ENCODE peak calls at places on chromosome 5, in seven cellular contexts. T is naive thymus-derived CD4-positive, alpha-beta T cell; X is K562; R is vagina; U is IMR-90; D is OCI-LY7; L is pancreas. F is an unnamed sample.

GRCh38 chr5:17401509-17402290 is 96.3 kb upstream of the TAF11L2 start:
- DNase-seq in T (no peak), X (no peak), R (no peak), U (no peak), D (no peak), L (no peak), F (no peak)

GRCh38 chr5:143560378-143560777 is 156.9 kb upstream of the NR3C1 start:
- DNase-seq in T (no peak), X (no peak), R (no peak), U (no peak), D (no peak), L (no peak), F (no peak)

GRCh38 chr5:157366741-157367684 is 93.0 kb upstream of the NIPAL4 start:
- DNase-seq in T (no peak), X (peak), R (no peak), U (peak), D (peak), L (no peak), F (no peak)

GRCh38 chr5:53017383-53017782 is 28.2 kb downstream of the ITGA2 start:
- DNase-seq in T (no peak), X (no peak), R (no peak), U (no peak), D (no peak), L (no peak), F (no peak)

GRCh38 chr5:157563373-157564148 is 12.0 kb downstream of the ADAM19 start:
- DNase-seq in T (no peak), X (no peak), R (no peak), U (peak), D (no peak), L (no peak), F (no peak)

GRCh38 chr5:168362097-168362885 is 70.8 kb downstream of the WWC1 start:
- DNase-seq in T (no peak), X (no peak), R (no peak), U (no peak), D (no peak), L (no peak), F (no peak)

GRCh38 chr5:45038366-45038987 is 229.7 kb downstream of the MRPS30 start:
- DNase-seq in T (no peak), X (peak), R (no peak), U (peak), D (peak), L (no peak), F (no peak)

GRCh38 chr5:119578937-119579336 is 50.4 kb upstream of the FAM170A start:
- DNase-seq in T (no peak), X (peak), R (no peak), U (peak), D (peak), L (no peak), F (no peak)

GRCh38 chr5:175746851-175747250 is 89.0 kb downstream of the HRH2 start:
- DNase-seq in T (no peak), X (no peak), R (peak), U (peak), D (no peak), L (no peak), F (no peak)

GRCh38 chr5:168585119-168585912 is 6.1 kb upstream of the PANK3 start:
- DNase-seq in T (no peak), X (no peak), R (no peak), U (no peak), D (no peak), L (no peak), F (no peak)

GRCh38 chr5:129243058-129243457 is 148.5 kb downstream of the ISOC1 start:
- DNase-seq in T (no peak), X (no peak), R (no peak), U (no peak), D (no peak), L (no peak), F (no peak)

GRCh38 chr5:99104538-99105132 is 175.8 kb upstream of the CHD1 start:
- DNase-seq in T (no peak), X (peak), R (no peak), U (peak), D (peak), L (no peak), F (no peak)

GRCh38 chr5:99059685-99060084 is 130.9 kb upstream of the CHD1 start:
- DNase-seq in T (no peak), X (no peak), R (no peak), U (no peak), D (peak), L (no peak), F (no peak)

GRCh38 chr5:156623381-156624040 is 226.6 kb upstream of the PPP1R2B start:
- DNase-seq in T (no peak), X (no peak), R (no peak), U (no peak), D (no peak), L (no peak), F (no peak)

GRCh38 chr5:125058185-125058826 is 311.9 kb upstream of the ZNF608 start:
- DNase-seq in T (no peak), X (no peak), R (no peak), U (peak), D (no peak), L (no peak), F (no peak)

GRCh38 chr5:1720396-1721110 is 79.1 kb downstream of the MRPL36 start:
- DNase-seq in T (no peak), X (no peak), R (peak), U (no peak), D (no peak), L (no peak), F (no peak)

GRCh38 chr5:66829826-66830225 is 233.6 kb downstream of the MAST4 start:
- DNase-seq in T (no peak), X (no peak), R (no peak), U (peak), D (no peak), L (no peak), F (no peak)

GRCh38 chr5:13536921-13537320 is 407.6 kb downstream of the DNAH5 start:
- DNase-seq in T (no peak), X (no peak), R (no peak), U (peak), D (no peak), L (no peak), F (no peak)

GRCh38 chr5:175745212-175745611 is 87.3 kb downstream of the HRH2 start:
- DNase-seq in T (no peak), X (no peak), R (peak), U (no peak), D (no peak), L (no peak), F (no peak)

GRCh38 chr5:132012385-132013005 is 1.0 kb upstream of the ACSL6 start:
- DNase-seq in T (no peak), X (peak), R (no peak), U (peak), D (no peak), L (peak), F (no peak)

GRCh38 chr5:4142842-4143241 is 547.2 kb downstream of the IRX1 start:
- DNase-seq in T (no peak), X (no peak), R (no peak), U (no peak), D (no peak), L (no peak), F (no peak)

GRCh38 chr5:110258460-110258859 is 468.0 kb downstream of the TMEM232 start:
- DNase-seq in T (no peak), X (no peak), R (no peak), U (no peak), D (no peak), L (no peak), F (no peak)

GRCh38 chr5:175750476-175751080 is 92.7 kb downstream of the HRH2 start:
- DNase-seq in T (no peak), X (no peak), R (peak), U (no peak), D (no peak), L (no peak), F (no peak)

GRCh38 chr5:72387985-72388384 is 67.8 kb downstream of the PTCD2 start:
- DNase-seq in T (no peak), X (no peak), R (no peak), U (peak), D (no peak), L (no peak), F (no peak)

GRCh38 chr5:175517824-175518450 is 39.6 kb downstream of the SFXN1 start:
- DNase-seq in T (peak), X (peak), R (no peak), U (peak), D (no peak), L (no peak), F (peak)

GRCh38 chr5:103389362-103389761 is 130.8 kb downstream of the MACIR start:
- DNase-seq in T (no peak), X (no peak), R (no peak), U (no peak), D (no peak), L (no peak), F (no peak)

GRCh38 chr5:177447066-177447610 is 524 bp downstream of the PRR7 start:
- DNase-seq in T (peak), X (peak), R (no peak), U (peak), D (peak), L (peak), F (peak)

DNA sequence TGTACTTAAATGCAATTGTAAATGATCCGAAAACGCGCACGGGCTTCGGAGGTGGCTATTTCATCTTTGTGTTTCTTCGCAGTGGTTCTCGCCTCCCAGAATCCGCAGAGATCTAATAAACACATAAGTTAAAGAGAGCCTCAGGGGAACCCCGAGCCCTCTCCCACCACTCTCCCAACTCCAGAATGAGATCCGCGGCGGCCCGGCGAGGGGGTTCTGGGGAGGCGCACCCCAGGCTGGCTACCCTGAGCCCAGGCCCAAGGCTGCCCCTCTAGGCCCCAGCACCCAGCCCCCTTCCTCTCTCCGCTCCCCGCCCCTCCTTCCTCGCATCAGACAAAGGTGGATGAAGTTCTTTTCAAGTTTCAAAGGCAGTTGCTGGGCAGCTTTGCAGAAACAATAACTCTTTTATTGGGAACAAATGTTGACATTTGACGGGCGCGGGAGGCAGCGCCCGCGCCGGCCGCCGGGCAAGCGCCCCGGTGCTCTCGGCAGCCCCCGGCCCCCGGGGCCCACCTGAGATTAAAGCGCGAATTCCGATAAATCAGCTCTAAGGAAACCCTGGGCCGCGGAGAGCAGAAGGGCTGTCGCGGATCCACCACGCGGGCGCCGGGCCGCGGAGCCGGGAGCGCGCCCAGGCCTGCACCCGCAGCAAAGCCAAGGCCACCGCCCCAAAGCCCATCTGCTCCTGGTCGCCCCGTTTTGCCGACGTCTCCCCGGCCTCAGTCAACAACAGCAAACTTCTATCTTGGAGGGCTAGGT is 8.4 kb downstream of the IRX2 start:
- DNase-seq in T (no peak), X (no peak), R (peak), U (no peak), D (no peak), L (no peak), F (no peak)
- H3K27ac ChIP-seq in T (no peak), X (no peak), R (no peak), U (no peak), D (no peak), L (no peak), F (no peak)

GRCh38 chr5:113162770-113163169 is 186.2 kb downstream of the DCP2 start:
- DNase-seq in T (no peak), X (no peak), R (no peak), U (peak), D (no peak), L (no peak), F (no peak)

GRCh38 chr5:113164016-113164415 is 187.4 kb downstream of the DCP2 start:
- DNase-seq in T (no peak), X (no peak), R (no peak), U (no peak), D (no peak), L (no peak), F (no peak)

GRCh38 chr5:113163328-113163727 is 186.7 kb downstream of the DCP2 start:
- DNase-seq in T (no peak), X (no peak), R (no peak), U (peak), D (no peak), L (no peak), F (no peak)

GRCh38 chr5:113162208-113162607 is 185.6 kb downstream of the DCP2 start:
- DNase-seq in T (no peak), X (no peak), R (no peak), U (no peak), D (no peak), L (no peak), F (no peak)

DNA sequence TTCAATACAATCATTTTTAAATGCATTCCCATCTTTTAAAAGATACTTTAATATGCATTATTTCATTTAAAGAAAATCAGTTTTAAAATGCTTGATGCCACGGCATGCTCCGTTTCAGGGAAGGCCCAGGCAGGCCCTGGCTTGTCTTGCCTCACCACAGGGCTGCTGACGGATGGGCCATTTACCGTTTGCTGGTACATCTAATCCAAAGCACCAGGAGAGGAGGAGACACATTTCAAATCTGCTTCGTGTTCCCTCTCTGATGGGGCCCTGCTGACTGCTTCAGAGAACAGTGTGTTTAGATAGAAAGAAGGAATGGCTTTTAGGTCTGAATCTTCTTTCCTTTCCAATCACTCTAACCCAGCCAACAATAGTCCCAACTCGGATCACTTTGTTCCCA is 185.2 kb downstream of the DCP2 start:
- DNase-seq in T (no peak), X (no peak), R (no peak), U (no peak), D (no peak), L (no peak), F (no peak)
- H3K27ac ChIP-seq in T (no peak), X (no peak), R (peak), U (no peak), D (no peak), L (no peak), F (no peak)

GRCh38 chr5:56838409-56839039 is 23.2 kb downstream of the MAP3K1 start:
- DNase-seq in T (peak), X (no peak), R (no peak), U (peak), D (peak), L (no peak), F (no peak)
- H3K27ac ChIP-seq in T (peak), X (no peak), R (peak), U (peak), D (peak), L (peak), F (peak)

DNA sequence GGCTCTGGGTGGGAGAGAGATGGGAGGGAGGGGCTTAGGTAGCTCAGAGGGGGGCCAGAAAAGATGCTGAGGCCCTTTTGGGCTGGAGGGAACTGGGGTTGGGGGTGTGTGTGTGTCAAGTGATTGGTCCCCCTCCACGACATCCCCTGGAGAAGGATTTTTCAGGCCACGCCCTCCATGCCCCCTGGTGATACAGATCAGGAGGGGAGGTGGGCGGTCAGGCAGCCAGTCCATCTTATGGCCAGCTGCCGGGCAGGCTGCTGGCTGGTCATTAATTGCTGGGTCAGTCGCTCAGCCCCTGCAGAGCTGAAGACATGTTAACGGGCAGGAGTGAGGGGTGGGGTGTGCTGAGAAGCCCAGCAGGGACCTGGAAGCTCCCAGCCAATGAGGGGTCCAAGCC is 19.4 kb downstream of the PDGFRB start:
- DNase-seq in T (no peak), X (no peak), R (no peak), U (no peak), D (no peak), L (no peak), F (no peak)
- H3K27ac ChIP-seq in T (no peak), X (no peak), R (peak), U (peak), D (no peak), L (no peak), F (no peak)

GRCh38 chr5:30100148-30100547 is 1093.3 kb upstream of the CDH6 start:
- DNase-seq in T (no peak), X (no peak), R (no peak), U (no peak), D (no peak), L (no peak), F (no peak)
- H3K27ac ChIP-seq in T (no peak), X (no peak), R (no peak), U (no peak), D (no peak), L (no peak), F (no peak)

GRCh38 chr5:151742870-151743294 is 15.5 kb downstream of the ATOX1 start:
- DNase-seq in T (no peak), X (peak), R (no peak), U (peak), D (no peak), L (no peak), F (no peak)
- H3K27ac ChIP-seq in T (no peak), X (no peak), R (peak), U (peak), D (no peak), L (no peak), F (no peak)

DNA sequence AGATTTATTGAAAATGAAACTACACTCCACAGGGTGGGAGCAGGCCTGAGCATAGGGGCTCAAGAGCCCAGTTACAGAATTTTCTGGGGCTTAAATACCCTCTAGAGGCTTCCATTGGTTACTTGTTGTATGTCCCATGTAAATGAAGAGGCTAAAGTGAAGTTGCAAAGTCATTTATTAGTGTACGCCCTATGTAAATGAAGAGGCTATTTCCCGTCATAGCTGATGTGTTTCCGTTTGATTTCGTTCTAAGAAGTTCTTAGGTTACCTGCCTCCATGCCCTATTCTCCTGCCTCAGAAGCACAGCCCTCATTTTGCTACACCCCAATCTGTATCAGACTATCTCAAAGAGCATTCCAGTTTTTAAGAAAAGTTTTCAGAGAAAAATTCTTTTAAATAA is 107.0 kb upstream of the SLC12A2 start:
- DNase-seq in T (no peak), X (no peak), R (no peak), U (no peak), D (no peak), L (no peak), F (no peak)
- H3K27ac ChIP-seq in T (no peak), X (no peak), R (no peak), U (no peak), D (no peak), L (no peak), F (no peak)

DNA sequence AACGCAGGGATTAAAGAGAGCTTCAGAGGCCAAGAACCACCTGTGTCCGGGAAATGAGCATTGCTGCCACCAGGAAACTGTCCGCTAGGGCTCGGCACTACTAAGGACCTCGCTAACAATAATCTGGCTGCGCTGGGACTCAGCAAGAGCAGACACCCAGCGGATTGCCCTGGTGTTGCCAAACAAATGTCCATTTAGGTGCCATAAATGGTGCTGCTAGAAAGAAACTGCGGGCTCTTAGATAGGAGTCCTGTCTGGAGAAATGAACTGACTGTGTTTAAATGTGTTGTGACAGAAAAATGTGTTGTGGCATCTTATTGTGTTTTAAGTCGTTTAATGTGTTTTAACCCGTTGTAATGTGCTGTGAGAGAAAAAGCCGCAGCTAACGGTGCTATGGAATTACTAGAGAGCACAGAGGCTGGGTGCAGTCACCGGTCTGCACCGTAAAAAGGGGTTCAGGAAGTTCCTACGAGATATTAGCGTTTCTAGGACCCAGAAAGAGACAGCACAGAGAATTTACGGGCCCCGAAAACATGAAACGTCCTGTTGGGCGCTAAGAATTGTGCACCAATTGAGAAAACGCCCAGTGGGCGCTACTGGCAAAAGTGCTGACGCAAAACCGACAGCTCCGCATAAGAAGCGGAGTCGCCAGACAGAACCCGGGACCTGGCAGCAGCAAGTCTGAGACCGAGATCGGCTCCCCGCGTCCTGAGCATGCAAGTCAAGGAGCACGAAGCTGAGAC is 90.6 kb downstream of the ANXA2R start:
- DNase-seq in T (peak), X (no peak), R (no peak), U (peak), D (peak), L (no peak), F (peak)
- H3K27ac ChIP-seq in T (peak), X (no peak), R (peak), U (peak), D (no peak), L (peak), F (peak)

DNA sequence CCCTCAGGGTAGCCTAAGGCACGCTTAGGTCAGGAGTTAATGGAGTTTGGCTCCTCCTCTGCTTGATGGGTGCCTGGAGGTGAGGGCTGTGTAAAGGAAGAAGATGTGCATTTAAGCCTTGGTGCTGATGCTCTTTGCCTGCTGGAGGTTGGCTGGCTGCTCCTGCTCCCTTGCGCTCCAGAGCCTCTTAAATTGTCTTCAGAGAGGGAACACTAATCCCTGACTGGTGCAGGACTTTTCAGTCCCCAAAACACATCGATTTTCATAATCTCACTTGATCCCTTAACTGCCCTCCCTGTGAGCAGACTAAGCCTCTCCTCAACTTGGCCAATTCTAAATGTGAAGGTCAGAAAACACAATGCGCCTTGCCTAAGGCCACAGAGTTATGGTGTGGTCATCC is 16.2 kb upstream of the TCOF1 start:
- DNase-seq in T (no peak), X (no peak), R (no peak), U (no peak), D (no peak), L (no peak), F (no peak)
- H3K27ac ChIP-seq in T (no peak), X (no peak), R (no peak), U (no peak), D (no peak), L (no peak), F (no peak)

GRCh38 chr5:69368458-69369368 is 607 bp downstream of the AK6 start:
- DNase-seq in T (peak), X (peak), R (no peak), U (peak), D (peak), L (no peak), F (no peak)

GRCh38 chr5:69364414-69364813 is 4.9 kb downstream of the AK6 start:
- DNase-seq in T (peak), X (peak), R (no peak), U (peak), D (peak), L (no peak), F (no peak)

GRCh38 chr5:69369369-69370121 is at the start of the genes AK6, RAD17 and TAF9:
- DNase-seq in T (peak), X (peak), R (no peak), U (peak), D (peak), L (peak), F (peak)

GRCh38 chr5:69364850-69365249 is 4.5 kb downstream of the AK6 start:
- DNase-seq in T (no peak), X (no peak), R (no peak), U (no peak), D (no peak), L (no peak), F (no peak)

GRCh38 chr5:69367697-69368279 is 1.5 kb downstream of the AK6 start:
- DNase-seq in T (no peak), X (no peak), R (no peak), U (no peak), D (no peak), L (no peak), F (no peak)
- H3K27ac ChIP-seq in T (peak), X (peak), R (no peak), U (no peak), D (peak), L (no peak), F (peak)

F was measured in effector memory CD4-positive, alpha-beta T cell.